ENCODE peak calls at places on chromosomes 5 and 9, in ten cellular contexts. A is CD4-positive, alpha-beta memory T cell; U is neuronal stem cell; F is neural progenitor cell; G is sigmoid colon; N is SK-N-SH; J is fibroblast of lung; R is left lung; X is kidney; T is left ventricle myocardium inferior. K is an unnamed sample.

GRCh38 chr5:138983984-138984383 is 108.8 kb upstream of the LRRTM2 start:
- DNase-seq in U (no peak), G (no peak), J (no peak), T (no peak), F (no peak), R (no peak), A (no peak), N (no peak), X (no peak), K (no peak)

GRCh38 chr5:1874348-1874747 is 8.4 kb downstream of the IRX4 start:
- DNase-seq in G (no peak), X (no peak), A (no peak), N (no peak), J (no peak), U (no peak), T (no peak), F (no peak), R (no peak), K (no peak)

GRCh38 chr5:140551872-140552271 is 4.4 kb downstream of the EIF4EBP3 start:
- DNase-seq in G (no peak), F (no peak), X (no peak), J (no peak), N (no peak), U (no peak), T (no peak), R (no peak), A (no peak), K (no peak)

GRCh38 chr9:127506117-127506813 is 55.0 kb downstream of the LRSAM1 start:
- DNase-seq in J (no peak), X (no peak), N (no peak), G (no peak), F (no peak), U (no peak), R (no peak), T (no peak), A (no peak), K (no peak)

GRCh38 chr5:61332891-61333350 is 863 bp downstream of the ZSWIM6 start:
- DNase-seq in R (peak), J (peak), X (peak), F (peak), N (peak), A (peak), U (peak), G (peak), T (peak), K (peak)

GRCh38 chr9:69027355-69028097 is 8.0 kb upstream of the FXN start:
- DNase-seq in J (peak), R (no peak), X (no peak), T (no peak), A (peak), U (peak), N (peak), F (peak), G (no peak), K (peak)

GRCh38 chr5:38576442-38576841 is 20.0 kb upstream of the LIFR start:
- DNase-seq in T (peak), R (no peak), G (no peak), F (no peak), N (no peak), A (no peak), U (no peak), X (no peak), J (no peak), K (no peak)

GRCh38 chr5:65722575-65723424 is 795 bp downstream of the NLN start:
- DNase-seq in A (no peak), N (peak), U (peak), G (no peak), R (no peak), T (no peak), J (peak), F (peak), X (no peak), K (peak)

GRCh38 chr5:33968133-33969005 is 16.1 kb downstream of the SLC45A2 start:
- DNase-seq in J (no peak), A (no peak), T (no peak), G (no peak), N (peak), X (no peak), R (no peak), U (no peak), F (no peak), K (no peak)

GRCh38 chr5:2703615-2704014 is 47.9 kb downstream of the IRX2 start:
- DNase-seq in X (no peak), T (no peak), U (no peak), N (no peak), G (peak), A (no peak), J (no peak), F (no peak), R (no peak), K (no peak)

GRCh38 chr5:140882591-140882899 is 621 bp downstream of the PCDHA13 start:
- DNase-seq in T (no peak), J (no peak), G (no peak), F (peak), N (peak), R (no peak), X (no peak), A (no peak), U (no peak), K (no peak)

GRCh38 chr9:97889941-97890557 is 32.3 kb downstream of the TRMO start:
- DNase-seq in R (peak), U (peak), T (no peak), A (peak), J (no peak), F (peak), G (no peak), N (peak), X (peak), K (peak)

GRCh38 chr5:160363122-160363521 is 7.3 kb downstream of the C1QTNF2 start:
- DNase-seq in R (no peak), N (no peak), F (no peak), G (no peak), A (no peak), T (no peak), J (no peak), U (no peak), X (no peak), K (no peak)

GRCh38 chr9:93301291-93301811 is 117.4 kb downstream of the WNK2 start:
- DNase-seq in U (no peak), F (no peak), A (no peak), N (peak), G (peak), R (no peak), J (no peak), X (peak), T (no peak), K (peak)

GRCh38 chr5:153513171-153513570 is 22.7 kb downstream of the GRIA1 start:
- DNase-seq in N (no peak), G (no peak), X (no peak), U (no peak), T (no peak), J (peak), R (no peak), F (no peak), A (no peak), K (no peak)

GRCh38 chr5:111394580-111394979 is 117.8 kb downstream of the STARD4 start:
- DNase-seq in J (peak), N (no peak), A (no peak), G (no peak), F (no peak), R (no peak), X (no peak), U (no peak), T (no peak), K (no peak)

GRCh38 chr9:38039907-38040682 is 28.9 kb downstream of the SHB start:
- DNase-seq in F (no peak), X (peak), T (no peak), N (no peak), J (no peak), A (no peak), R (no peak), U (no peak), G (no peak), K (no peak)

GRCh38 chr5:179680014-179680779 is 637 bp downstream of the CBY3 start:
- DNase-seq in A (no peak), X (no peak), N (no peak), G (no peak), F (no peak), U (no peak), J (no peak), R (no peak), T (no peak), K (no peak)

GRCh38 chr9:16687678-16688369 is 182.6 kb downstream of the BNC2 start:
- DNase-seq in J (peak), R (no peak), X (no peak), F (no peak), T (no peak), U (no peak), N (no peak), G (no peak), A (no peak), K (no peak)

GRCh38 chr9:90219548-90220118 is 423.0 kb downstream of the DIRAS2 start:
- DNase-seq in G (no peak), U (no peak), J (no peak), X (peak), N (no peak), A (peak), T (no peak), F (peak), R (peak), K (peak)

GRCh38 chr5:9787813-9788600 is 157.9 kb upstream of the TAS2R1 start:
- DNase-seq in R (no peak), N (no peak), A (no peak), J (no peak), X (no peak), F (peak), U (no peak), T (peak), G (no peak), K (no peak)

GRCh38 chr5:104016650-104017049 is 454.1 kb upstream of the NUDT12 start:
- DNase-seq in G (no peak), X (no peak), N (no peak), U (no peak), J (peak), A (no peak), F (no peak), T (no peak), R (no peak), K (no peak)

GRCh38 chr9:35729101-35729500 is 2.9 kb downstream of the TLN1 start:
- DNase-seq in F (no peak), R (no peak), U (no peak), N (no peak), J (no peak), A (no peak), G (no peak), X (no peak), T (no peak), K (no peak)

GRCh38 chr9:86434039-86434726 is 80.0 kb upstream of the TUT7 start:
- DNase-seq in T (no peak), F (peak), N (peak), G (peak), X (no peak), J (peak), U (peak), R (no peak), A (peak), K (no peak)

GRCh38 chr5:115577329-115577728 is 24.9 kb downstream of the TICAM2 start:
- DNase-seq in U (no peak), T (no peak), G (no peak), X (no peak), A (no peak), J (no peak), R (no peak), N (no peak), F (no peak), K (no peak)

GRCh38 chr9:5557606-5558587 is 47.6 kb downstream of the PDCD1LG2 start:
- DNase-seq in G (no peak), A (peak), U (no peak), J (peak), X (no peak), N (no peak), F (peak), T (no peak), R (no peak), K (no peak)

GRCh38 chr9:136773386-136774044 is 9.2 kb upstream of the LCN15 start:
- DNase-seq in R (peak), N (peak), F (peak), J (no peak), T (no peak), G (no peak), A (no peak), X (peak), U (no peak), K (no peak)

GRCh38 chr9:92763721-92764380 is 782 bp downstream of the BICD2 start:
- DNase-seq in G (peak), A (no peak), T (peak), X (peak), U (peak), R (peak), F (peak), J (peak), N (peak), K (no peak)

GRCh38 chr9:118088075-118088474 is 383.9 kb downstream of the TLR4 start:
- DNase-seq in N (no peak), U (no peak), G (no peak), J (no peak), R (no peak), X (no peak), T (no peak), A (no peak), F (no peak), K (no peak)

GRCh38 chr5:160486573-160486972 is 64.9 kb downstream of the PTTG1 start:
- DNase-seq in U (no peak), J (no peak), R (no peak), T (no peak), X (no peak), G (no peak), N (no peak), F (no peak), A (peak), K (no peak)

GRCh38 chr9:16726718-16727451 is 143.6 kb downstream of the BNC2 start:
- DNase-seq in G (peak), R (peak), J (peak), U (peak), N (peak), X (peak), A (no peak), F (peak), T (peak), K (peak)

GRCh38 chr9:82385633-82386032 is 397.1 kb downstream of the SPATA31D1 start:
- DNase-seq in A (no peak), T (no peak), F (no peak), N (no peak), X (no peak), R (no peak), U (no peak), G (no peak), J (no peak), K (no peak)

GRCh38 chr9:128077847-128078503 is 9.9 kb downstream of the SLC25A25 start:
- DNase-seq in X (no peak), J (peak), R (no peak), T (no peak), F (no peak), N (no peak), G (no peak), U (no peak), A (no peak), K (no peak)

GRCh38 chr9:88889386-88889785 is 101.9 kb upstream of the S1PR3 start:
- DNase-seq in G (no peak), A (no peak), N (peak), J (peak), R (no peak), F (no peak), X (no peak), T (no peak), U (no peak), K (no peak)

GRCh38 chr9:137621131-137621757 is 2.4 kb downstream of the EHMT1 start:
- DNase-seq in F (no peak), N (no peak), R (peak), T (no peak), A (no peak), J (no peak), U (no peak), X (no peak), G (no peak), K (no peak)

GRCh38 chr5:76764374-76764773 is 48.4 kb downstream of the F2R start:
- DNase-seq in X (no peak), J (no peak), N (no peak), U (no peak), R (no peak), A (no peak), G (no peak), T (no peak), F (no peak), K (no peak)

GRCh38 chr5:95942968-95943367 is 18.7 kb downstream of the ELL2 start:
- DNase-seq in F (no peak), N (no peak), U (no peak), J (no peak), R (no peak), X (no peak), G (no peak), T (no peak), A (no peak), K (no peak)

GRCh38 chr5:95940758-95941682 is 20.6 kb downstream of the ELL2 start:
- DNase-seq in N (peak), J (peak), R (no peak), X (no peak), G (no peak), U (no peak), F (peak), A (no peak), T (no peak), K (no peak)

GRCh38 chr5:95939465-95939864 is 22.2 kb downstream of the ELL2 start:
- DNase-seq in U (no peak), A (no peak), R (no peak), G (no peak), J (no peak), F (no peak), X (no peak), N (no peak), T (no peak), K (no peak)

GRCh38 chr5:95941756-95942155 is 19.9 kb downstream of the ELL2 start:
- DNase-seq in J (no peak), A (no peak), N (no peak), U (no peak), G (no peak), R (no peak), F (no peak), X (no peak), T (no peak), K (no peak)

DNA sequence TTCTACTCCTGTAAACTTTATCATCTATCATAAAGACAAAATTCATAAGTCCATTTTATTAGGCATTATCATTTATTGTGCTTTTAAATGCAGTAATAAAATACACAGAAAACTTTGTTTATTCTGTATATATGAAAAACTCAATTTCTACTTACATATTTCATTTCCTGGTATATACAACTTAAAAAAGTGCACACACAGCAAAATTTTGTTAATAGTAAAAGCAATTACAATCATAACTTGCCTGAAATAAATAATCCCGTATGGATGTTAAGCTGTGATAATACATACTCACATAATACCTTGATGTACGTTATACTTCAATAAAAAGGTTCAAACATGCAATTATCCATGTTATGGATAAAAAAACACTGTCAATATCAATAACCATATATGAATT is 19.2 kb downstream of the ELL2 start:
- DNase-seq in J (no peak), A (no peak), F (no peak), G (no peak), X (no peak), U (no peak), R (no peak), T (no peak), N (no peak), K (no peak)
- H3K4me3 ChIP-seq in J (no peak), A (no peak), F (no peak), G (no peak), X (no peak), U (no peak), R (no peak), T (no peak), N (no peak), K (no peak)

GRCh38 chr9:129495422-129496186 is 125.3 kb downstream of the C9orf50 start:
- DNase-seq in N (peak), J (peak), R (peak), F (peak), T (peak), U (peak), G (peak), A (peak), X (peak), K (peak)
- H3K27ac ChIP-seq in N (peak), J (peak), R (peak), F (no peak), T (peak), U (no peak), G (peak), A (peak), X (peak), K (peak)

GRCh38 chr9:124478014-124478753 is 27.9 kb downstream of the ADGRD2 start:
- DNase-seq in X (no peak), T (no peak), U (no peak), J (no peak), F (peak), R (peak), N (peak), G (no peak), A (no peak), K (no peak)
- H3K4me3 ChIP-seq in X (no peak), T (peak), U (no peak), J (no peak), F (peak), R (no peak), N (no peak), G (peak), A (no peak), K (no peak)

GRCh38 chr9:6703898-6704639 is 53.7 kb upstream of the KDM4C start:
- DNase-seq in R (peak), T (peak), F (peak), U (peak), A (peak), N (peak), G (peak), J (peak), X (peak), K (peak)
- H3K27ac ChIP-seq in R (peak), T (peak), F (no peak), U (peak), A (peak), N (peak), G (peak), J (peak), X (peak), K (peak)

DNA sequence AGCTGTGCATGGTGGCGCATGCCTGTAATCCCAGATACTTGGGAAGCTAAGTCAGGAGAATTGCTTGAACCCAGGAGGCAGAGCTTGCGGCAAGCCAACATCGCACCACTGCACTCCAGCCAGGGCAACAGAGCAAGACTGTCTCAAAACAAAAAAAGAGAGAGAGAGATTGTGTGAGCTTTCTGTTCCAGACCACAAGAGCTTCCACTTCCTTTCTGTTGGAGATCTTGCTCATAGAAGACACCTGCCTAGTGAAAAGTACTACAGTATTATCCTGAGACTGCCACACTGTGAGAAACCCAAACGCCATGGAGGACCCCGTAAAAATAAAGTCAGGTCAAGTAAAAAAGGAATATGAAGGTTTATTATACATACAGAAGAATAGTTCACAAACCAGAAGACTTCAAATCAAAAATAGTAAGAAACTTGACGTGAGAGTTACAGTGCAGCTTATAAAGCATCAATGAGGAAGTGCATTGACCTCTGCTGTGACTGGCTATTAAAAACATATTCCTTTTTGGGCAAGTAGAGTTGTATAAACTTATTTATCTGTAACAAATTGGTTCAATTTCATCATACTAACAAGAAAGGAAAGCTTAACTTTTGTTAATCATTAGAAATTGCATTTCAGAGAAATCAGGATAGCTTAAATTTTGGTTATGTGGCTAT is 4.3 kb upstream of the EMB start:
- DNase-seq in G (no peak), N (no peak), X (no peak), R (no peak), F (no peak), U (no peak), J (no peak), T (no peak), A (peak), K (no peak)
- H3K4me3 ChIP-seq in G (no peak), N (no peak), X (no peak), R (no peak), F (no peak), U (no peak), J (no peak), T (no peak), A (no peak), K (no peak)

K was measured in colonic mucosa.